ENCODE peak calls at places on chromosome 11, in five cellular contexts. M is EL, V is fibroblast of lung, W is RWPE1, Y is T-cell. A is an unnamed sample.

GRCh38 chr11:114447444-114447843 is 8.2 kb downstream of the REXO2 start:
- DNase-seq in V (no peak), W (no peak), Y (no peak), M (no peak), A (no peak)

GRCh38 chr11:111836766-111837165 is 34.6 kb downstream of the ALG9 start:
- DNase-seq in M (peak; percentile 18), Y (no peak), V (peak; percentile 73), W (no peak), A (no peak)

GRCh38 chr11:10930224-10930960 is 72.5 kb upstream of the ZBED5 start:
- DNase-seq in V (peak; percentile 61), M (no peak), Y (no peak), W (peak; percentile 28), A (no peak)

GRCh38 chr11:71500601-71501021 is 26.5 kb upstream of the KRTAP5-7 start:
- DNase-seq in M (no peak), Y (no peak), V (peak; percentile 19), W (no peak), A (no peak)

GRCh38 chr11:111604392-111605009 is 2.3 kb downstream of the SIK2 start:
- DNase-seq in Y (no peak), M (peak; percentile 51), W (peak; percentile 29), V (peak; percentile 67), A (peak; percentile 42)

GRCh38 chr11:20256925-20257324 is 96.7 kb upstream of the DBX1 start:
- DNase-seq in M (no peak), W (no peak), V (no peak), Y (no peak), A (no peak)

GRCh38 chr11:65644837-65645236 is 6.9 kb downstream of the SIPA1 start:
- DNase-seq in Y (no peak), W (no peak), V (no peak), M (no peak), A (no peak)

GRCh38 chr11:27173545-27173944 is 132.9 kb downstream of the BBOX1 start:
- DNase-seq in V (no peak), Y (no peak), M (no peak), W (no peak), A (no peak)

GRCh38 chr11:76670475-76671235 is at the start of gene LRRC32:
- DNase-seq in Y (no peak), V (no peak), W (no peak), M (no peak), A (no peak)

GRCh38 chr11:1194977-1195689 is 27.7 kb upstream of the MUC5B start:
- DNase-seq in Y (no peak), W (no peak), V (no peak), M (no peak), A (no peak)

GRCh38 chr11:73288873-73289707 is 17.0 kb downstream of the P2RY6 start:
- DNase-seq in Y (peak; percentile 20), W (peak; percentile 85), M (peak; percentile 84), V (peak; percentile 64), A (no peak)

GRCh38 chr11:102194983-102195382 is 84.7 kb downstream of the YAP1 start:
- DNase-seq in V (no peak), M (no peak), W (no peak), Y (no peak), A (no peak)

GRCh38 chr11:102685311-102685710 is 20.3 kb downstream of the MMP27 start:
- DNase-seq in W (peak; percentile 38), M (no peak), Y (no peak), V (no peak), A (no peak)

GRCh38 chr11:2661173-2662023 is 38.4 kb downstream of the KCNQ1OT1 start:
- DNase-seq in W (no peak), M (no peak), V (no peak), Y (no peak), A (no peak)

GRCh38 chr11:22860241-22860640 is at the start of gene CCDC179:
- DNase-seq in W (no peak), M (no peak), Y (no peak), V (no peak), A (no peak)

GRCh38 chr11:83054001-83054400 is 17.7 kb downstream of the RAB30 start:
- DNase-seq in V (no peak), M (no peak), W (no peak), Y (no peak), A (no peak)

GRCh38 chr11:2650343-2650867 is 49.4 kb downstream of the KCNQ1OT1 start:
- DNase-seq in W (no peak), M (no peak), V (no peak), Y (no peak), A (no peak)

GRCh38 chr11:102306048-102306575 is 11.2 kb upstream of the BIRC3 start:
- DNase-seq in Y (no peak), V (no peak), W (peak; percentile 98), M (no peak), A (no peak)

GRCh38 chr11:85805387-85805786 is 5.6 kb downstream of the SYTL2 start:
- DNase-seq in V (no peak), Y (no peak), W (no peak), M (peak; percentile 45), A (no peak)

GRCh38 chr11:88327462-88328143 is 9.9 kb downstream of the CTSC start:
- DNase-seq in M (no peak), V (no peak), W (no peak), Y (no peak), A (no peak)

GRCh38 chr11:19962053-19962794 is 198.1 kb downstream of the DBX1 start:
- DNase-seq in W (no peak), M (no peak), V (no peak), Y (no peak), A (no peak)

GRCh38 chr11:93536346-93536871 is 6.8 kb downstream of the SMCO4 start:
- DNase-seq in W (no peak), Y (no peak), V (peak; percentile 19), M (no peak), A (no peak)

GRCh38 chr11:60310407-60310998 is 16.6 kb upstream of the MS4A6E start:
- DNase-seq in V (no peak), M (no peak), Y (no peak), W (no peak), A (no peak)

GRCh38 chr11:129655247-129655832 is 160.3 kb upstream of the TMEM45B start:
- DNase-seq in V (no peak), W (no peak), Y (no peak), M (no peak), A (no peak)

GRCh38 chr11:64180871-64181270 is 5.1 kb upstream of the STIP1 start:
- DNase-seq in V (no peak), W (no peak), Y (no peak), M (no peak), A (no peak)

GRCh38 chr11:65646921-65647701 is 9.2 kb downstream of the SIPA1 start:
- DNase-seq in Y (no peak), V (peak; percentile 30), M (no peak), W (no peak), A (no peak)